ENCODE peak calls at places on chromosomes 3 and 15, in eight cellular contexts. M is sigmoid colon, J is GM12891, W is ovary, I is A549, Y is IMR-90, R is NB4, E is K562. P is an unnamed sample.

GRCh38 chr3:197456271-197457091 is 99.3 kb downstream of the BDH1 start:
- DNase-seq in E (peak; percentile 74), I (peak; percentile 28), W (peak; percentile 92), R (peak; percentile 67), M (peak; percentile 95), Y (peak; percentile 87), J (peak; percentile 64), P (no peak)

GRCh38 chr15:78047631-78048409 is 29.7 kb downstream of the TBC1D2B start:
- DNase-seq in Y (peak; percentile 77), M (peak; percentile 80), I (no peak), R (peak; percentile 98), E (no peak), W (no peak), J (no peak), P (no peak)

GRCh38 chr3:197256836-197257444 is 41.5 kb downstream of the DLG1 start:
- DNase-seq in W (no peak), E (peak; percentile 22), R (peak; percentile 56), J (no peak), Y (peak; percentile 64), I (no peak), M (no peak), P (peak; percentile 74)

GRCh38 chr3:146221276-146221675 is 29.6 kb downstream of the PLSCR4 start:
- DNase-seq in R (no peak), W (no peak), Y (peak; percentile 52), E (no peak), M (no peak), I (no peak), J (no peak), P (no peak)

GRCh38 chr3:101077361-101078011 is 84.3 kb upstream of the ABI3BP start:
- DNase-seq in J (no peak), W (no peak), R (no peak), M (no peak), I (peak; percentile 16), Y (peak; percentile 58), E (no peak), P (no peak)

GRCh38 chr15:45099549-45100165 is 14.3 kb downstream of the DUOX2 start:
- DNase-seq in Y (no peak), E (no peak), M (peak; percentile 57), J (no peak), R (no peak), I (no peak), W (peak; percentile 15), P (no peak)

GRCh38 chr3:129690406-129690805 is 83.9 kb upstream of the PLXND1 start:
- DNase-seq in E (peak; percentile 72), W (no peak), J (peak; percentile 21), R (peak; percentile 78), I (peak; percentile 30), Y (peak; percentile 79), M (no peak), P (peak; percentile 69)

GRCh38 chr3:189646902-189647542 is 15.8 kb downstream of the TP63 start:
- DNase-seq in R (no peak), W (no peak), Y (no peak), M (no peak), I (no peak), J (no peak), E (no peak), P (no peak)

GRCh38 chr3:40780801-40781406 is 256.1 kb downstream of the ZNF621 start:
- DNase-seq in W (peak; percentile 36), I (no peak), M (peak; percentile 73), E (no peak), R (no peak), Y (no peak), J (no peak), P (no peak)

GRCh38 chr3:141557961-141558706 is 71.3 kb downstream of the RASA2 start:
- DNase-seq in M (no peak), W (no peak), Y (no peak), E (no peak), R (peak; percentile 33), I (no peak), J (no peak), P (peak; percentile 7)

GRCh38 chr3:184316792-184317191 is 2.4 kb downstream of the EIF4G1 start:
- DNase-seq in J (no peak), I (no peak), M (no peak), E (no peak), Y (no peak), W (no peak), R (no peak), P (no peak)

GRCh38 chr3:184314363-184314699 is at the start of gene EIF4G1:
- DNase-seq in I (peak; percentile 69), M (peak; percentile 98), W (peak; percentile 97), E (peak; percentile 95), R (peak; percentile 94), Y (peak; percentile 94), J (peak; percentile 96), P (peak; percentile 96)

GRCh38 chr3:184315506-184315867 is 1.1 kb downstream of the EIF4G1 start:
- DNase-seq in J (no peak), E (peak; percentile 41), I (no peak), M (no peak), W (no peak), Y (no peak), R (peak; percentile 48), P (peak; percentile 59)

GRCh38 chr3:184315871-184316661 is 1.7 kb downstream of the EIF4G1 start:
- DNase-seq in M (no peak), R (no peak), E (no peak), Y (peak; percentile 23), W (no peak), J (no peak), I (no peak), P (no peak)

DNA sequence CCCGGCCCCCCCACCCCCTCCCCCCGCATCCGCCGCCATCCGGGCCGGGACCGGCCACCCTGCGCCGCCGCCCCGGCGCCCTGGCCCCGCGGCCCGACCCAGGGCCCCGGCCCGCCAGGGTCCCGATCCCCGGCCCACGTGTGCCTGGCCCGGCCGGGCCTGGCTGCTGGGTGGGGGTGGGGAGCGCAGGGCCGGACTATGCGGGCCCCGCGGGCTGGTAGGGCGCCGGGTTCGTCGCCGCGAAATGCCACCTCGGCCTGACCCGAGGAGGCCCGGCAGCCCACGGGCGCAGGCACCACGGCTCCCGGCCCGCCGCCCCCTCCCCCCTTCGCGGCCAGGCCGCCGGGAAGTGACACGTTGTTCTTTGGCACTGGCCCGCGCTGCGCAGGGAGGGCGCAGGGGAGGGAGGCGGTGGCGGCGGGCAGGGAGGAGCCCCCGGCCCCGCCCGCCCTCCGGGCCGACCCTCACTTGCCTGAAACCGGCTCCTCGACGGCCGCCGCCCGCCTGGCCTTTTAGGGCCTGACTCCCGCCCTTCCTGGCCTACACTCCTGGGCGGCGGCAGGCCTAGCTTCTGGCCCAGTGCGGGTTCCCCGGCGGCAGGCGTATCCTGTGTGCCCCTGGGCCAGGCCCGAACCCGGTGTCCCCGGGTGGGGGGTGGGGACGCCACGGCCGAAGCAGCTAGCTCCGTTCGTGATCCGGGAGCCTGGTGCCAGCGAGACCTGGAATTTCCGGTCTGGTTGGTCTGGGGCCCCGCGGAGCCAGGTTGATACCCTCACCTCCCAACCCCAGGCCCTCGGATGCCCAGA is 497 bp downstream of the EIF4G1 start:
- DNase-seq in J (peak; percentile 67), W (peak; percentile 92), R (peak; percentile 73), M (peak; percentile 94), E (peak; percentile 85), I (no peak), Y (peak; percentile 76), P (peak; percentile 92)
- TF ChIP-seq POLR2A in J (no peak), W (peak; percentile 61), R (no peak), M (peak; percentile 27), E (no peak), I (peak; percentile 43), Y (peak; percentile 87), P (peak; percentile 44)

GRCh38 chr15:95362306-95362705 is 968.2 kb upstream of the NR2F2 start:
- DNase-seq in R (no peak), J (no peak), E (no peak), Y (no peak), W (no peak), M (no peak), I (no peak), P (no peak)

GRCh38 chr15:95363636-95364035 is 966.9 kb upstream of the NR2F2 start:
- DNase-seq in I (no peak), E (no peak), Y (no peak), J (no peak), M (no peak), R (no peak), W (no peak), P (no peak)

GRCh38 chr15:95368211-95368610 is 962.3 kb upstream of the NR2F2 start:
- DNase-seq in Y (no peak), M (no peak), I (no peak), R (no peak), E (no peak), J (no peak), W (no peak), P (no peak)

GRCh38 chr15:95369202-95369601 is 961.3 kb upstream of the NR2F2 start:
- DNase-seq in E (no peak), M (no peak), Y (no peak), W (no peak), R (no peak), I (no peak), J (no peak), P (no peak)

DNA sequence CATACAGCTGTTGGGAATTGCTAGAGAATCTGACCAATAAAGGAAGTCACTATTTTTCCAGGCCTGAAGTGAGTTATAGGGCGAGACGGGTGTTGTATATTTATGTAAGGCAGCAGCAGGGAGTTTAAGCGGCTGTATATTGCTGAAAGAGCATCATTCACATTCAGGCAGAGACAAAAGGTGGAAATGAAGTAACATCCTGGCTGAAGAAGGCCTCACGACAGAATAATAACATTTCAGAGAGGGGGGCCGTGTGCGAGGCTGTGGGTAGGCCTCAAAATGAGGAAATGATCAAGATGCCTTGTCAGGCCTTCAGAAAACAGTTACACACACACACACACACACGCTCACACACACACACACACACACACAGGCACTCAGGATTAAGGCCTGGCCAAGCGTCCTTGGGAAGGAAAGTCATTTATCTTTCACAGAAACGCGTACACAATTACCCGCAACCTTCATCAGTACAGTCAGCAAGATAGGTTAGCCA is 964.8 kb upstream of the NR2F2 start:
- DNase-seq in J (no peak), M (no peak), W (peak; percentile 57), Y (peak; percentile 83), R (peak; percentile 93), I (no peak), E (no peak), P (no peak)
- TF ChIP-seq POLR2A in J (no peak), M (no peak), W (no peak), Y (no peak), R (no peak), I (no peak), E (no peak), P (no peak)

GRCh38 chr15:62561572-62561970 is 396.5 kb upstream of the C2CD4B start:
- DNase-seq in R (no peak), Y (no peak), J (no peak), M (no peak), I (no peak), E (no peak), W (no peak), P (no peak)
- TF ChIP-seq POLR2A in R (no peak), Y (no peak), J (no peak), M (no peak), I (no peak), E (no peak), W (no peak), P (no peak)

DNA sequence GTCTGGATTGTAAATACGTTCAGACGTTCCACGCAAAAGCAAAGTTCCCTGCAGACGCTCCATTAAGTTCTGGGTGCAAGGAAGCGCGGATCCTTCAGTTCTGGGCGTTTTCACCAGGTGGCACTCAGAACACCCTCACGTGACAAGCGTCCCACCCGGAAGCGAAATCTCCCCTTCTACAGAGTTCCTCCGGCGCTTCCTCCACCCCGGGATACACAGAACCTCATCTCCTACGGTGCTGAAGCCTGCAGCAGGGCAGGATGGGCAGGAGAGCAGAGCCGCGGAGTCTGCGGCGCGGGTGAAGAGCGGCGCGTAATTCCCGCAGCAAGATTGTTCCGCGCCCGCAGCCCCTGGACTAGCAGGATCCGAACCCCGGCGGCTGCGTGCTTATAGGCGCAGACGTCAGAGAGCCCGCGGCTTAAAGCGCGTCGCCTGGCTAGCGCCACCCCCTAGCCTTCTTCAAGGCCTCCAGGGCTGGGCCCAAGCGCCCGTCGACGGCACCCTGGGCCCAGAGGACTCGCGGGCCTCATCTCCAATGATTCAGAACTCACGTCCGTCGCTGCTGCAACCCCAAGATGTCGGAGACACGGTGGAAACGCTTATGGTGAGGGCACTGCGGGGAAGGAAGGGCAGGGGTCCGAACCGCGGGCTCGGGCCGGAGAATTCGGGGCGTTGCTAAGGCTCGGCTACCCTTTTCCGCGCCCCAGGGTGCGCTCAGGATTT is at the start of gene SLC25A38:
- DNase-seq in J (peak; percentile 65), I (peak; percentile 95), M (peak; percentile 91), W (peak; percentile 82), Y (peak; percentile 85), E (peak; percentile 82), R (peak; percentile 94), P (no peak)
- TF ChIP-seq POLR2A in J (peak; percentile 69), I (peak; percentile 51), M (peak; percentile 11), W (peak; percentile 66), Y (peak; percentile 66), E (peak; percentile 78), R (peak; percentile 73), P (no peak)

P was measured in erythroblast.